ENCODE peak calls at places on chromosomes 1 and 21, in eight cellular contexts. V is stomach, U is uterus, Q is breast epithelium, J is IMR-90, B is transverse colon, Y is gastrocnemius medialis, R is heart left ventricle. O is an unnamed sample.

GRCh38 chr1:151988405-151988851 is 5.2 kb downstream of the S100A10 start:
- DNase-seq in B (no peak), V (no peak), Y (no peak), J (peak), Q (no peak), U (no peak), R (no peak), O (no peak)

GRCh38 chr1:205976708-205977107 is 26.5 kb downstream of the RAB7B start:
- DNase-seq in J (peak), U (no peak), V (no peak), Q (no peak), B (no peak), Y (peak), R (peak), O (no peak)

GRCh38 chr1:28973850-28974841 is 59.8 kb downstream of the EPB41 start:
- DNase-seq in B (no peak), Q (no peak), R (no peak), Y (no peak), U (no peak), J (peak), V (no peak), O (no peak)

GRCh38 chr1:158177705-158178450 is 2.8 kb upstream of the CD1D start:
- DNase-seq in V (peak), Q (peak), R (peak), B (peak), J (peak), Y (peak), U (peak), O (no peak)

GRCh38 chr1:74733616-74734484 is 898 bp downstream of the TYW3 start:
- DNase-seq in Y (no peak), J (peak), V (no peak), B (peak), R (no peak), U (no peak), Q (no peak), O (no peak)

GRCh38 chr1:211932581-211933010 is 102.0 kb upstream of the LPGAT1 start:
- DNase-seq in R (no peak), J (no peak), B (no peak), Q (no peak), U (no peak), V (no peak), Y (no peak), O (no peak)

GRCh38 chr1:43241352-43241953 is 28.3 kb upstream of the TMEM125 start:
- DNase-seq in R (no peak), Y (no peak), Q (peak), J (peak), U (no peak), V (no peak), B (no peak), O (no peak)

GRCh38 chr1:199808110-199808870 is 219.2 kb upstream of the NR5A2 start:
- DNase-seq in Y (no peak), Q (no peak), V (no peak), R (no peak), B (no peak), U (no peak), J (peak), O (no peak)

GRCh38 chr1:67169496-67169895 is 3.2 kb downstream of the IL23R start:
- DNase-seq in V (no peak), Y (no peak), J (no peak), Q (no peak), R (no peak), U (no peak), B (no peak), O (no peak)

GRCh38 chr1:156390409-156391144 is 21.6 kb downstream of the RHBG start:
- DNase-seq in Q (no peak), R (no peak), J (no peak), U (no peak), Y (no peak), V (no peak), B (no peak), O (no peak)

GRCh38 chr1:111085666-111086065 is 54.2 kb downstream of the DRAM2 start:
- DNase-seq in V (no peak), Q (no peak), U (no peak), R (no peak), B (no peak), Y (no peak), J (no peak), O (no peak)

GRCh38 chr1:25519624-25520023 is 23.8 kb upstream of the LDLRAP1 start:
- DNase-seq in Q (no peak), U (no peak), V (no peak), R (no peak), J (peak), B (no peak), Y (no peak), O (no peak)

GRCh38 chr1:178408869-178409268 is 87.9 kb downstream of the CLEC20A start:
- DNase-seq in Q (no peak), J (peak), R (no peak), Y (no peak), B (no peak), V (no peak), U (no peak), O (no peak)

GRCh38 chr1:234973426-234974250 is 155.0 kb downstream of the TOMM20 start:
- DNase-seq in Q (no peak), Y (peak), B (no peak), V (no peak), R (no peak), J (no peak), U (peak), O (no peak)

GRCh38 chr1:211529453-211529852 is 37.5 kb upstream of the RD3 start:
- DNase-seq in U (no peak), J (no peak), Q (peak), B (no peak), R (no peak), V (no peak), Y (no peak), O (no peak)

GRCh38 chr1:183214021-183214970 is 28.2 kb downstream of the LAMC2 start:
- DNase-seq in J (no peak), V (no peak), U (no peak), Y (no peak), Q (no peak), R (no peak), B (no peak), O (no peak)

GRCh38 chr1:46643368-46643775 is 24.8 kb downstream of the ATPAF1 start:
- DNase-seq in B (peak), J (peak), U (no peak), Y (no peak), R (no peak), V (no peak), Q (no peak), O (no peak)

GRCh38 chr1:238324465-238324864 is 433.7 kb upstream of the ZP4 start:
- DNase-seq in Q (no peak), Y (no peak), V (no peak), B (no peak), J (no peak), U (no peak), R (no peak), O (no peak)

GRCh38 chr1:214012418-214012817 is 24.6 kb downstream of the PROX1 start:
- DNase-seq in Y (no peak), Q (no peak), B (no peak), J (no peak), R (no peak), V (no peak), U (no peak), O (no peak)

GRCh38 chr1:96075704-96076455 is 645.7 kb upstream of the PTBP2 start:
- DNase-seq in V (no peak), R (no peak), Q (no peak), U (no peak), J (no peak), B (no peak), Y (no peak), O (no peak)

GRCh38 chr21:27703806-27704205 is 736.9 kb upstream of the ADAMTS5 start:
- DNase-seq in B (no peak), Y (no peak), V (no peak), Q (no peak), U (peak), R (no peak), J (no peak), O (no peak)

GRCh38 chr1:230752407-230752806 is 5.2 kb downstream of the CAPN9 start:
- DNase-seq in B (peak), U (no peak), Y (peak), Q (peak), R (no peak), V (peak), J (no peak), O (no peak)

GRCh38 chr1:111030590-111030989 is 66.9 kb upstream of the LRIF1 start:
- DNase-seq in V (peak), R (no peak), Y (no peak), Q (no peak), J (peak), U (no peak), B (peak), O (no peak)

GRCh38 chr1:158830904-158831507 is at the start of gene MNDA:
- DNase-seq in Y (no peak), R (no peak), J (no peak), V (no peak), Q (no peak), U (no peak), B (no peak), O (no peak)

GRCh38 chr1:99850458-99850974 is 355 bp downstream of the AGL start:
- DNase-seq in B (no peak), V (no peak), R (no peak), J (no peak), Q (no peak), Y (no peak), U (no peak), O (no peak)

GRCh38 chr21:36381841-36382589 is 3.2 kb upstream of the CHAF1B start:
- DNase-seq in U (no peak), B (no peak), Q (no peak), Y (no peak), V (no peak), R (no peak), J (peak), O (no peak)

GRCh38 chr21:36375994-36376393 is 9.2 kb upstream of the CHAF1B start:
- DNase-seq in Y (no peak), V (no peak), Q (no peak), R (no peak), J (no peak), B (no peak), U (no peak), O (no peak)

GRCh38 chr21:36379236-36379635 is 6.0 kb upstream of the CHAF1B start:
- DNase-seq in V (no peak), Q (no peak), U (no peak), B (no peak), Y (no peak), J (no peak), R (no peak), O (no peak)

GRCh38 chr21:36377391-36377842 is 7.8 kb upstream of the CHAF1B start:
- DNase-seq in U (no peak), J (no peak), R (no peak), Q (no peak), Y (no peak), B (no peak), V (no peak), O (no peak)
- TF ChIP-seq POLR2A in U (no peak), J (no peak), R (no peak), Q (no peak), Y (no peak), B (no peak), V (no peak), O (no peak)

GRCh38 chr1:112714313-112715263 is 544 bp downstream of the PPM1J start:
- DNase-seq in Y (no peak), B (no peak), U (peak), J (no peak), Q (no peak), R (no peak), V (peak), O (no peak)
- TF ChIP-seq POLR2A in Y (peak), B (no peak), U (no peak), J (no peak), Q (no peak), R (no peak), V (no peak), O (no peak)

DNA sequence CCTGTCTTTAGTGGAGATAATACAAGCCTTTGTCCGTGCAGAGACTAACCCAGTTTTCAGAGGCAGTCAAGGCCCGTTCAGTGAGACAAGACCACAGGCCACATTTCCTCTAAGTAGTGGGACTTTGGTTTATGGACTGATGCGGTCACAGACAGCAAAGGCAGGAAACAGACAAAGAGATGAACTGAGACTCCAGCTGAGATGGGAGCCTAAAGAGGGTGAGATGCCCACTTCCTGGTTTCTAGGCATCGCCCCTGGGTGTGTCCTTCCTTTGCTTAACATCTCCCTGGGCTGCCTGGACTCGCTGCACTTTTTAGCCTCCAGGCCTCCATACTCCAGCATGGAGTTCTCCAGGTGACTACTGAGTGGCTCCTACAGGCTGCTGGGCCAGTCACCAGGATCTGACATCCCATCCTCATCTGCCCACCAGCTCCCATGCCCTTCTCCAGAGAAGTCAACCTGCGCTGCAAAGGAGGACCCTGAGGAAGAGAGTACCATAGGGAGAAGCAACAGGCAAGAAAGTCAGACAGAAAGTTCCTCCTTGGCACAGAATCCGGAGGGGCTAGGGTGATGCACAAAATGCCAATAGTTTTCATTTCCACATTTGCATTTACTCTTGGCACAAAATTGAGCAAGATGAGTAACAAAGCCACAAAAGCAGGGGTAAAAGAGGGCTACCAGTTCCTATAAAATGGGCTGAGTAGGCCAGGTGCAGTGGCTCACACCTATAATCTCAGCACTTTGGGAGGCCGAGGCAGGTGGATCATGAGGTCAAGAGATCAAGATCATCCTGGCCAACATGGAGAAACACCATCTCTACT is 15.1 kb downstream of the THEMIS2 start:
- DNase-seq in U (no peak), Y (no peak), B (peak), V (no peak), R (no peak), Q (no peak), J (no peak), O (no peak)
- TF ChIP-seq POLR2A in U (no peak), Y (no peak), B (no peak), V (no peak), R (no peak), Q (no peak), J (no peak), O (peak)

GRCh38 chr1:1407101-1407956 is at the start of gene MRPL20:
- DNase-seq in B (peak), R (peak), J (peak), Y (peak), U (peak), Q (peak), V (peak), O (peak)
- TF ChIP-seq POLR2A in B (peak), R (no peak), J (peak), Y (peak), U (peak), Q (peak), V (no peak), O (no peak)

DNA sequence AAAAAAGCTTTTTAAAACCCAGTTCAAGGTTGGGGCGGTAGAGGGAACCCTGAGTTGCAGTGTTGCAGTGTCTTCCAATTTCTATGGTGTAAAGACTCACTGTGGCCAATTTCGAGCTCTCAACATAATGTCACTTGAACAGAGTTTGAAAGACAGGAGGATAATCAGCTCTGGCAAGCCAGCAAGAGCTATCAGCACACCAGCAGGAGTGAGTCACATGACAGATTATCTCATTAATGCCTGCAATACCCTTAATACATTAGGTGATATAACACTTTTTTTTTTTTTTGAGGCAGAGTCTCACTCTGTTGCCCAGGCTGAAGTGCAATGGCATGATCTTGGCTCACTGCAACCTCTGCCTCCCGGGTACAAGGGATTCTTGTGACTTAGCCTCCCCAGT is 22.8 kb downstream of the SLC9C2 start:
- DNase-seq in Y (no peak), B (no peak), J (no peak), R (no peak), V (no peak), Q (no peak), U (no peak), O (no peak)
- TF ChIP-seq POLR2A in Y (no peak), B (no peak), J (no peak), R (no peak), V (no peak), Q (no peak), U (no peak), O (no peak)

DNA sequence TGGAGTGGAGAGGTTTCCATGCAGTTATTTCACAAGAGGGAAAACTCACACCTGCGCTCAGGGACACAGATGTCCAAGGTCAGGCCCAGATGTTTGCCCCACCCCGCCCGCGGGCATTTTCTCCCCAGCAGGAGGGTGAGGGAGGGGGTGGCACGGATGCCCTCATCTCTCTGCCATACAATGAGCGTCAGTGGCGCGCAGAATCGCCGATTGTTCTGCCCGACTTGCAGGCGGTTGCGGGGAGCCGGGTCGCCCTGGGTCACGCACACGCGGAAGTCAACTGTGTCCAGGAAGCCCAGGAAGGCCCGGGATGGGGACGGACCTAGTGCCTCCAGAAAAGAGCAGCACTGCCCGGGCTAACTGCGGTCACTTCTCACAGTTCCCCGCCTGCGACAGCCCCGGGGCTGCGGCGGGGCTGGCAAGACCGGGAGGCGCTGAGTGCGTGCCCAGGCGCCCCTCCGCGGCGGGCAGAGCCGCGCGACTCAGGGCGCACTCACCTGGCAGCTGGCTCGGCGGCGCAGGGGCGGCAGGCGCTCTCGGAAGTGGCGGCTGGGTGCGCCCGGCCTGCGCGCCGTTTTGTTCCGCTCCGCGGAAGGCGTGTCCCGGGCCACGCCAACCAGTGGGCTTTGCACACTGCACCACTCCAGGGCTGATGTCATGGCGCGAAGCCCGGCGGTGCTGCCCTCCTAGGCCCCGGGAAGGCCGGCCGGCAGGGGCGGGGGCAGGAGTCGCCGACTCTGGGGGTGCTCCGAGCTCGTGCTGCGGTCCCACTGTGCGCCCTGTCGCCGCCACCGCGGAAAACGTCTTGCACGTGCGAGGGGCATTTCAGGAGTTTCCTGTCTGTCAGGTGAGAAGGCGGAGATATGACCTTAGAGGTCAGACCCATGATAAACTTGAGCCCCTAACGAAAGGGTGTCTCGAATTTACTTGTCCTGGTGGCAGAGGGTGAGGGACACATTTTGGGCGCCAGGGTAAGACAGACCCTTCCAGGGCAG is at the start of gene CSRP1:
- DNase-seq in V (peak), J (peak), R (peak), U (peak), Y (peak), B (peak), Q (peak), O (peak)
- TF ChIP-seq POLR2A in V (peak), J (peak), R (no peak), U (peak), Y (peak), B (peak), Q (peak), O (peak)

GRCh38 chr1:240018617-240019016 is 73.1 kb upstream of the FMN2 start:
- DNase-seq in B (no peak), R (no peak), U (no peak), Y (no peak), J (no peak), Q (no peak), V (no peak), O (no peak)

GRCh38 chr1:240027059-240027462 is 64.6 kb upstream of the FMN2 start:
- DNase-seq in V (no peak), R (no peak), Y (no peak), Q (no peak), U (no peak), B (peak), J (peak), O (no peak)

GRCh38 chr1:240020871-240021270 is 70.8 kb upstream of the FMN2 start:
- DNase-seq in Y (no peak), U (no peak), V (no peak), R (no peak), B (no peak), Q (no peak), J (no peak), O (no peak)

GRCh38 chr1:240019524-240019923 is 72.2 kb upstream of the FMN2 start:
- DNase-seq in U (no peak), Y (no peak), V (no peak), B (no peak), R (no peak), J (no peak), Q (no peak), O (no peak)

GRCh38 chr1:240021709-240022108 is 70.0 kb upstream of the FMN2 start:
- DNase-seq in V (no peak), Y (no peak), U (no peak), B (no peak), J (no peak), Q (no peak), R (no peak), O (no peak)
- TF ChIP-seq POLR2A in V (no peak), Y (no peak), U (no peak), B (no peak), J (no peak), Q (no peak), R (no peak), O (no peak)

DNA sequence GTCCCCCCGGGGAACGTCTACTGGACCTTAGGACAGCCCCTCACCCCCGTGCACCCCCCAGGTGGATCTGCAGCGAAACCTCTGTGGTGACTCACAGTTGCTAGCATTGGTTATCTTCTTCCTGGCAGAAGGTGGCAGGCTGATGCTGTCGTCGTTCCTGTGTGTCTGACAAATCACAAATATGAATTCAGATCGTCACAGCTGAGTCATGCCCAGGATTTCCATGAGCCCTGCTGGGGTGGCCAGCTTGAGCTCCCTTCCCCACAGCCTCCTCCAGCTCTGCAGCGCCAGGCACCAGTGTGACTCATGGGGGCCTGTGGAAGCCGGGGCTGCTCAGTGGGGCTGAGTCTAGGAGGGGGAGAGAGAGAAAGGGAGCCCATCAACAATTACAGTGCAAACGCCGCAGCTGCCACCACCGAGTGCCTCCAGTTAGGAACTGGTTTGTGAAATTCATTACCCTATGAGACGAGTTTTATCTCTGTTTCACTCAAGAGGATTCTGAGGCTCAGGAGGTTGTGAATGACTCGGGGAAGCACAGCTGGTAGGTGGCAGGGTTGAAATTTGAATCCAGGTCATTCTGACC is 197.9 kb downstream of the DYRK1A start:
- DNase-seq in Y (peak), J (peak), B (peak), Q (peak), U (peak), R (peak), V (peak), O (peak)
- TF ChIP-seq POLR2A in Y (no peak), J (no peak), B (no peak), Q (no peak), U (no peak), R (no peak), V (no peak), O (no peak)

O was measured in esophagus squamous epithelium.